ENCODE peak calls at places on chromosomes 4 and X, in six cellular contexts. F is HEK293T; Y is nucleus accumbens; D is activated CD4-positive, alpha-beta T cell treated with anti-CD3 and anti-CD28 coated beads for 24 hours; W is EL; M is amygdala. B is an unnamed sample.

GRCh38 chrX:118156254-118156952 is 39.8 kb upstream of the KLHL13 start:
- DNase-seq in F (no peak), Y (no peak), D (no peak), W (no peak), M (no peak), B (no peak)

GRCh38 chrX:31546130-31546529 is 474.3 kb upstream of the FTHL17 start:
- DNase-seq in F (no peak), Y (no peak), D (no peak), W (peak; percentile 80), M (no peak), B (no peak)

GRCh38 chr4:88630756-88631155 is 38.5 kb downstream of the HERC3 start:
- DNase-seq in F (no peak), Y (no peak), D (no peak), W (peak; percentile 70), M (no peak), B (no peak)

GRCh38 chrX:69293776-69294601 is 128.7 kb upstream of the PJA1 start:
- DNase-seq in F (no peak), Y (no peak), D (no peak), W (no peak), M (no peak), B (no peak)

GRCh38 chr4:27088491-27088890 is 227.8 kb downstream of the STIM2 start:
- DNase-seq in F (no peak), Y (no peak), D (no peak), W (no peak), M (no peak), B (no peak)

GRCh38 chr4:38788327-38788726 is 5.5 kb upstream of the TLR10 start:
- DNase-seq in F (no peak), Y (no peak), D (no peak), W (peak; percentile 40), M (no peak), B (no peak)

GRCh38 chr4:4306920-4307319 is 16.9 kb downstream of the ZBTB49 start:
- DNase-seq in F (no peak), Y (no peak), D (no peak), W (no peak), M (no peak), B (no peak)

GRCh38 chr4:159369256-159369655 is 266.4 kb downstream of the RAPGEF2 start:
- DNase-seq in F (no peak), Y (no peak), D (no peak), W (no peak), M (no peak), B (no peak)

GRCh38 chrX:35842657-35843056 is 44.5 kb downstream of the MAGEB16 start:
- DNase-seq in F (no peak), Y (no peak), D (no peak), W (no peak), M (no peak), B (no peak)

GRCh38 chr4:81577392-81577791 is 105.7 kb upstream of the RASGEF1B start:
- DNase-seq in F (no peak), Y (no peak), D (no peak), W (no peak), M (no peak), B (no peak)

GRCh38 chrX:24241822-24242648 is 71.8 kb downstream of the SUPT20HL2 start:
- DNase-seq in F (peak; percentile 67), Y (no peak), D (no peak), W (peak; percentile 21), M (no peak), B (no peak)

GRCh38 chr4:100557306-100557705 is 39.5 kb upstream of the EMCN start:
- DNase-seq in F (no peak), Y (no peak), D (no peak), W (no peak), M (no peak), B (no peak)

GRCh38 chrX:65837875-65838549 is 170.6 kb downstream of the MSN start:
- DNase-seq in F (no peak), Y (no peak), D (no peak), W (no peak), M (no peak), B (no peak)

GRCh38 chrX:13899607-13900006 is 82.7 kb upstream of the GPM6B start:
- DNase-seq in F (no peak), Y (no peak), D (no peak), W (peak; percentile 39), M (no peak), B (no peak)

GRCh38 chr4:109079177-109079576 is 223.3 kb downstream of the COL25A1 start:
- DNase-seq in F (no peak), Y (no peak), D (no peak), W (peak; percentile 14), M (no peak), B (no peak)

GRCh38 chr4:112509243-112510190 is 6.5 kb downstream of the NEUROG2 start:
- DNase-seq in F (no peak), Y (no peak), D (no peak), W (peak; percentile 45), M (no peak), B (no peak)

GRCh38 chr4:103934178-103934789 is 214.5 kb upstream of the TACR3 start:
- DNase-seq in F (peak; percentile 16), Y (peak; percentile 4), D (peak; percentile 4), W (peak; percentile 26), M (no peak), B (peak; percentile 18)

GRCh38 chr4:110619401-110620247 is 3.3 kb downstream of the PITX2 start:
- DNase-seq in F (no peak), Y (no peak), D (no peak), W (no peak), M (no peak), B (peak; percentile 36)

GRCh38 chr4:47719576-47719975 is 118.3 kb downstream of the CORIN start:
- DNase-seq in F (no peak), Y (no peak), D (no peak), W (no peak), M (no peak), B (no peak)

GRCh38 chr4:121164291-121164690 is at the start of gene TNIP3:
- DNase-seq in F (no peak), Y (no peak), D (no peak), W (peak; percentile 68), M (no peak), B (no peak)

GRCh38 chrX:4825550-4825949 is 1112.1 kb upstream of the PRKX start:
- DNase-seq in F (no peak), Y (no peak), D (no peak), W (no peak), M (no peak), B (no peak)

GRCh38 chr4:126991965-126992364 is 640.8 kb upstream of the INTU start:
- DNase-seq in F (no peak), Y (peak; percentile 2), D (no peak), W (no peak), M (peak; percentile 30), B (no peak)

GRCh38 chr4:105963461-105964400 is 68.5 kb downstream of the NPNT start:
- DNase-seq in F (no peak), Y (no peak), D (no peak), W (peak; percentile 11), M (no peak), B (no peak)

GRCh38 chrX:104696667-104697066 is 130.7 kb downstream of the IL1RAPL2 start:
- DNase-seq in F (no peak), Y (no peak), D (no peak), W (no peak), M (no peak), B (no peak)

GRCh38 chr4:185534850-185535761 is at the start of gene PDLIM3:
- DNase-seq in F (peak; percentile 76), Y (peak; percentile 85), D (no peak), W (peak; percentile 32), M (peak; percentile 56), B (peak; percentile 40)

GRCh38 chrX:39674771-39675553 is 422.8 kb downstream of the BCOR start:
- DNase-seq in F (no peak), Y (no peak), D (no peak), W (no peak), M (no peak), B (no peak)

B was measured in endothelial cell.